ENCODE peak calls at places on chromosomes 16 and 17, in seven cellular contexts. P, S, U, C, T, E and K are unnamed samples.

GRCh38 chr17:8791248-8791909 is 7.8 kb downstream of the MFSD6L start:
- DNase-seq in P (no peak), S (no peak), U (no peak), C (no peak), T (peak), E (no peak), K (no peak)

GRCh38 chr16:82063456-82064082 is 28.5 kb downstream of the HSD17B2 start:
- DNase-seq in P (no peak), S (no peak), U (no peak), C (no peak), T (no peak), E (no peak), K (no peak)

GRCh38 chr17:78343099-78343432 is 16.8 kb downstream of the SOCS3 start:
- DNase-seq in P (peak), S (no peak), U (peak), C (no peak), T (peak), E (peak), K (peak)

GRCh38 chr17:31053076-31053475 is 41.7 kb upstream of the NF1 start:
- DNase-seq in P (no peak), S (no peak), U (no peak), C (no peak), T (peak), E (no peak), K (no peak)

GRCh38 chr16:31186176-31186575 is 6.2 kb downstream of the FUS start:
- DNase-seq in P (no peak), S (no peak), U (no peak), C (no peak), T (no peak), E (no peak), K (no peak)

GRCh38 chr16:89005201-89006035 is 28.4 kb upstream of the CBFA2T3 start:
- DNase-seq in P (no peak), S (no peak), U (no peak), C (no peak), T (no peak), E (no peak), K (no peak)

GRCh38 chr17:69287168-69287567 is 39.8 kb downstream of the ABCA5 start:
- DNase-seq in P (no peak), S (no peak), U (no peak), C (no peak), T (no peak), E (no peak), K (no peak)

GRCh38 chr16:84247844-84248243 is 8.0 kb upstream of the KCNG4 start:
- DNase-seq in P (no peak), S (no peak), U (no peak), C (no peak), T (no peak), E (no peak), K (no peak)

GRCh38 chr16:73213761-73214480 is 166.0 kb upstream of the ZFHX3 start:
- DNase-seq in P (no peak), S (no peak), U (no peak), C (no peak), T (no peak), E (no peak), K (no peak)